ENCODE peak calls at places on chromosomes 2 and 18, in five cellular contexts. One of them, this sample, is unnamed.

GRCh38 chr2:237862528-237862895 is 3.1 kb downstream of the RAMP1 start:
- DNase-seq in neural progenitor cell: no peak
- DNase-seq in H9: no peak
- DNase-seq in fibroblast of lung: no peak
- DNase-seq in GM12878: no peak
- DNase-seq in this sample: no peak

GRCh38 chr2:187541086-187542085 is 12.8 kb downstream of the TFPI start:
- DNase-seq in neural progenitor cell: no peak
- DNase-seq in GM12878: no peak
- DNase-seq in fibroblast of lung: peak
- DNase-seq in H9: no peak
- DNase-seq in this sample: no peak

GRCh38 chr2:16021611-16022363 is 81.4 kb downstream of the MYCN start:
- DNase-seq in fibroblast of lung: no peak
- DNase-seq in H9: no peak
- DNase-seq in GM12878: no peak
- DNase-seq in neural progenitor cell: no peak
- DNase-seq in this sample: no peak

GRCh38 chr2:129801575-129801974 is 177.9 kb upstream of the RAB6C start:
- DNase-seq in H9: no peak
- DNase-seq in GM12878: no peak
- DNase-seq in neural progenitor cell: no peak
- DNase-seq in fibroblast of lung: peak
- DNase-seq in this sample: no peak

GRCh38 chr2:191915750-191916149 is 68.9 kb upstream of the CAVIN2 start:
- DNase-seq in H9: no peak
- DNase-seq in GM12878: no peak
- DNase-seq in fibroblast of lung: no peak
- DNase-seq in neural progenitor cell: no peak
- DNase-seq in this sample: no peak

GRCh38 chr2:148375214-148375613 is 269.3 kb upstream of the EPC2 start:
- DNase-seq in neural progenitor cell: peak
- DNase-seq in H9: no peak
- DNase-seq in GM12878: no peak
- DNase-seq in fibroblast of lung: no peak
- DNase-seq in this sample: no peak

GRCh38 chr2:165874445-165875039 is 79.0 kb downstream of the TTC21B start:
- DNase-seq in neural progenitor cell: peak
- DNase-seq in GM12878: peak
- DNase-seq in H9: no peak
- DNase-seq in fibroblast of lung: peak
- DNase-seq in this sample: peak

GRCh38 chr2:156333951-156334495 is 1.5 kb upstream of the NR4A2 start:
- DNase-seq in neural progenitor cell: peak
- DNase-seq in H9: peak
- DNase-seq in fibroblast of lung: no peak
- DNase-seq in GM12878: no peak
- DNase-seq in this sample: peak

GRCh38 chr2:220499281-220499680 is 871.9 kb downstream of the SLC4A3 start:
- DNase-seq in GM12878: no peak
- DNase-seq in neural progenitor cell: peak
- DNase-seq in fibroblast of lung: peak
- DNase-seq in H9: no peak
- DNase-seq in this sample: no peak

GRCh38 chr2:19505199-19506136 is 147.0 kb upstream of the OSR1 start:
- DNase-seq in GM12878: no peak
- DNase-seq in neural progenitor cell: no peak
- DNase-seq in fibroblast of lung: no peak
- DNase-seq in H9: no peak
- DNase-seq in this sample: no peak

GRCh38 chr2:148812306-148812705 is 62.7 kb upstream of the KIF5C start:
- DNase-seq in H9: no peak
- DNase-seq in neural progenitor cell: no peak
- DNase-seq in fibroblast of lung: peak
- DNase-seq in GM12878: no peak
- DNase-seq in this sample: no peak

GRCh38 chr2:111160758-111161157 is 40.0 kb downstream of the BCL2L11 start:
- DNase-seq in neural progenitor cell: no peak
- DNase-seq in GM12878: no peak
- DNase-seq in H9: no peak
- DNase-seq in fibroblast of lung: peak
- DNase-seq in this sample: no peak

GRCh38 chr2:241136661-241137260 is 12.5 kb downstream of the PASK start:
- DNase-seq in neural progenitor cell: no peak
- DNase-seq in fibroblast of lung: no peak
- DNase-seq in H9: no peak
- DNase-seq in GM12878: no peak
- DNase-seq in this sample: no peak

GRCh38 chr2:202115385-202116060 is 42.5 kb downstream of the KIAA2012 start:
- DNase-seq in fibroblast of lung: peak
- DNase-seq in neural progenitor cell: no peak
- DNase-seq in GM12878: no peak
- DNase-seq in H9: no peak
- DNase-seq in this sample: no peak

GRCh38 chr18:68735498-68736343 is 20.8 kb upstream of the TMX3 start:
- DNase-seq in GM12878: no peak
- DNase-seq in neural progenitor cell: peak
- DNase-seq in fibroblast of lung: peak
- DNase-seq in H9: no peak
- DNase-seq in this sample: peak

GRCh38 chr2:240570531-240571313 is 2.4 kb downstream of the RNPEPL1 start:
- DNase-seq in H9: no peak
- DNase-seq in fibroblast of lung: no peak
- DNase-seq in GM12878: no peak
- DNase-seq in neural progenitor cell: no peak
- DNase-seq in this sample: no peak

GRCh38 chr2:105926960-105927678 is 182.4 kb downstream of the NCK2 start:
- DNase-seq in H9: no peak
- DNase-seq in neural progenitor cell: no peak
- DNase-seq in fibroblast of lung: no peak
- DNase-seq in GM12878: no peak
- DNase-seq in this sample: no peak

GRCh38 chr2:218370410-218371063 is 11.5 kb upstream of the SLC11A1 start:
- DNase-seq in H9: no peak
- DNase-seq in fibroblast of lung: peak
- DNase-seq in GM12878: no peak
- DNase-seq in neural progenitor cell: no peak
- DNase-seq in this sample: peak

GRCh38 chr18:9437049-9437448 is 38.3 kb upstream of the RALBP1 start:
- DNase-seq in fibroblast of lung: peak
- DNase-seq in GM12878: no peak
- DNase-seq in neural progenitor cell: no peak
- DNase-seq in H9: no peak
- DNase-seq in this sample: no peak

GRCh38 chr2:58710795-58711279 is 469.7 kb upstream of the FANCL start:
- DNase-seq in fibroblast of lung: peak
- DNase-seq in H9: no peak
- DNase-seq in neural progenitor cell: no peak
- DNase-seq in GM12878: no peak
- DNase-seq in this sample: no peak

GRCh38 chr2:183951636-183952035 is 646.7 kb upstream of the ZNF804A start:
- DNase-seq in fibroblast of lung: peak
- DNase-seq in H9: no peak
- DNase-seq in GM12878: no peak
- DNase-seq in neural progenitor cell: no peak
- DNase-seq in this sample: no peak

GRCh38 chr2:43074052-43074451 is 152.4 kb downstream of the ZFP36L2 start:
- DNase-seq in neural progenitor cell: no peak
- DNase-seq in H9: no peak
- DNase-seq in fibroblast of lung: no peak
- DNase-seq in GM12878: no peak
- DNase-seq in this sample: no peak

GRCh38 chr2:43070039-43070438 is 156.4 kb downstream of the ZFP36L2 start:
- DNase-seq in neural progenitor cell: no peak
- DNase-seq in GM12878: no peak
- DNase-seq in fibroblast of lung: no peak
- DNase-seq in H9: no peak
- DNase-seq in this sample: no peak

GRCh38 chr2:43070676-43071491 is 155.5 kb downstream of the ZFP36L2 start:
- DNase-seq in H9: no peak
- DNase-seq in neural progenitor cell: peak
- DNase-seq in fibroblast of lung: peak
- DNase-seq in GM12878: no peak
- DNase-seq in this sample: no peak

GRCh38 chr2:43073373-43073772 is 153.0 kb downstream of the ZFP36L2 start:
- DNase-seq in neural progenitor cell: no peak
- DNase-seq in H9: no peak
- DNase-seq in fibroblast of lung: peak
- DNase-seq in GM12878: no peak
- DNase-seq in this sample: no peak

GRCh38 chr2:43071629-43072550 is 154.5 kb downstream of the ZFP36L2 start:
- DNase-seq in fibroblast of lung: peak
- DNase-seq in GM12878: no peak
- DNase-seq in H9: no peak
- DNase-seq in neural progenitor cell: no peak
- DNase-seq in this sample: no peak
- H3K27ac ChIP-seq in fibroblast of lung: peak
- H3K27ac ChIP-seq in GM12878: no peak
- H3K27ac ChIP-seq in H9: no peak
- H3K27ac ChIP-seq in neural progenitor cell: peak
- H3K27ac ChIP-seq in this sample: no peak

DNA sequence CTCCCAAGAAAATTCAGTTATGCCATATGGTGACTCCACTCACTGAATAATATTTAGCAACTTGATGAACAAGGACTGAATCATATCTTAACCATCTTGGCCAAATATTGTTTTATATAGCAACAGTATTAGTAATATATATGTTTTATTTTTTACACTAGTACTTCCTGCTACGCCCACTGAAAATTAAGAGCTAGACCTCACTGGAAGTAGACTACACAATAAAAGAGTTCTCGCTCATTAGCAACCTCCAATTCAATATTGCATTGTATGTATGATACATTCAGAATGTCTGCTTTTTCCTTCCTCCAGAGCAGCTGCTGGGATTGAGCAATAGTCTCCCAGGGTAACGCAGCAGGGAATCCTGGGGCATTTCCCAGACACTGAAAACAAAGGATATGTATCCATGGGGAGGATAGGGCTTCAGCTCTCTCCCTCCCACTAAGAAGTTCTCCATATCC is 14.0 kb upstream of the TRIB2 start:
- DNase-seq in fibroblast of lung: peak
- DNase-seq in neural progenitor cell: peak
- DNase-seq in H9: no peak
- DNase-seq in GM12878: no peak
- DNase-seq in this sample: no peak
- H2AFZ ChIP-seq in fibroblast of lung: peak
- H2AFZ ChIP-seq in neural progenitor cell: no peak
- H2AFZ ChIP-seq in H9: no peak
- H2AFZ ChIP-seq in GM12878: no peak
- H2AFZ ChIP-seq in this sample: no peak

DNA sequence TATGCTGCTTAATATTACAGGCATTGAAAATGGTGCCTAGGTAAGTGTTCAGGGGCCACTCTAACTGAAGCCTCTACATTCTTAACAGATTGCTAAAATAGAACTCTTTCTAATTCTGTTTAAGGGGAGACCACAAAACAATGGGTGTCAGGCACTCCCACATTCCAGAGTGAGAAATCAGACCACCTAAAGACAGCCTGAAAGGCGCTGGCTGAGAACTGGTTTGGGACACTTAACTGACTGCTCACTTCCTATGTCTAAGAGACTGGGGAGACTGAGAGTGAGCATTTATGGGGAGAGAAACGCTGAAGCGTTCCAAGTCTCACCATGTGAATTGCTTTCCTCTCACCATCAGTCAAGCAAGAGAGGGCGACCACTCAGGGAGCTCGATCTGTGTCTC is 108.8 kb upstream of the ITGB6 start:
- DNase-seq in GM12878: no peak
- DNase-seq in H9: no peak
- DNase-seq in neural progenitor cell: no peak
- DNase-seq in fibroblast of lung: no peak
- DNase-seq in this sample: no peak
- H3K4me2 ChIP-seq in GM12878: no peak
- H3K4me2 ChIP-seq in H9: no peak
- H3K4me2 ChIP-seq in neural progenitor cell: no peak
- H3K4me2 ChIP-seq in fibroblast of lung: no peak
- H3K4me2 ChIP-seq in this sample: no peak

DNA sequence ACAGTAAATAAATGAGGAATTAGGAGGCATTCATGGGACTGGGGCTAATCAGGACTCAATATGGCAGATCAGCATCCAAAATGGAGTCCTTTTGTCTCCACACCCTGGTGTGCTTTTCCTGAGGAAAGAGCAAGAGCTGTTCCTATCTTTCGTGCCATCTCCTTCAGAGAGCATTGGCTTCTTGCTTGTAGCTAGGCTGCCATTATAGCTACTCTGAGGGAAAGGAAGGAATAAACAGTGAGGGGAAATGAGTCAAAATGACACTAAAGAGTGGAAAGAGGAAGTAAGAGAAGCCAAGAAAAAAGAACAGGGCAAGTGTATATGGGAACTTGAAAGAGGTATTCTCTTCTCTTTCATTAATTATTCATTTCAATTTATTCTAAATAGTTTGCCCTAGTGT is 8.4 kb upstream of the NMI start:
- DNase-seq in fibroblast of lung: no peak
- DNase-seq in H9: no peak
- DNase-seq in neural progenitor cell: no peak
- DNase-seq in GM12878: peak
- DNase-seq in this sample: no peak
- H3K27ac ChIP-seq in fibroblast of lung: no peak
- H3K27ac ChIP-seq in H9: no peak
- H3K27ac ChIP-seq in neural progenitor cell: no peak
- H3K27ac ChIP-seq in GM12878: no peak
- H3K27ac ChIP-seq in this sample: no peak

This sample was measured in Karpas-422.